ENCODE peak calls at places on chromosomes 6 and 20, in seven cellular contexts. S is NCI-H510A; L is T-helper 9 cell; N is EH; A is Daoy; U is breast epithelium; H is activated T-helper 9 cell treated with anti-CD3 and anti-CD28 coated beads, Interleukin-2, amount 50 U/mL, for 16 hours. T is an unnamed sample.

GRCh38 chr6:124203812-124204167 is 400.1 kb downstream of the NKAIN2 start:
- DNase-seq in U (no peak), S (no peak), L (no peak), N (no peak), H (no peak), A (no peak), T (no peak)

GRCh38 chr6:137197684-137198645 is 21.2 kb downstream of the IFNGR1 start:
- DNase-seq in L (no peak), S (no peak), N (no peak), U (no peak), A (no peak), H (no peak), T (no peak)

GRCh38 chr20:31549513-31549880 is 35.3 kb downstream of the HM13 start:
- DNase-seq in A (no peak), H (no peak), L (no peak), S (no peak), N (no peak), U (no peak), T (no peak)

GRCh38 chr6:129696028-129696418 is 14.0 kb downstream of the ARHGAP18 start:
- DNase-seq in N (no peak), A (no peak), L (no peak), H (no peak), S (no peak), U (no peak), T (no peak)

GRCh38 chr20:29878777-29879442 is 1378.6 kb upstream of the DEFB115 start:
- DNase-seq in A (peak; percentile 21), L (no peak), H (no peak), N (no peak), S (no peak), U (no peak), T (peak; percentile 58)

GRCh38 chr20:39909447-39909846 is 779.6 kb downstream of the MAFB start:
- DNase-seq in S (no peak), L (no peak), A (no peak), N (no peak), H (no peak), U (no peak), T (no peak)

GRCh38 chr6:134166529-134167221 is 114.3 kb upstream of the SLC2A12 start:
- DNase-seq in L (no peak), N (peak; percentile 15), U (no peak), S (no peak), H (no peak), A (no peak), T (no peak)

GRCh38 chr6:9516207-9516606 is 898.7 kb downstream of the TFAP2A start:
- DNase-seq in A (peak; percentile 93), S (no peak), L (no peak), H (no peak), U (no peak), N (peak; percentile 91), T (no peak)

GRCh38 chr6:41974281-41974825 is 32.7 kb upstream of the CCND3 start:
- DNase-seq in S (no peak), H (no peak), A (no peak), L (no peak), U (no peak), N (no peak), T (no peak)

GRCh38 chr20:43755851-43756250 is 29.0 kb upstream of the GTSF1L start:
- DNase-seq in L (no peak), N (peak; percentile 95), U (no peak), H (no peak), S (no peak), A (no peak), T (no peak)

GRCh38 chr6:21712213-21712612 is 118.7 kb downstream of the SOX4 start:
- DNase-seq in L (no peak), A (no peak), N (no peak), H (no peak), S (no peak), U (no peak), T (no peak)

GRCh38 chr6:157135691-157136090 is 187.6 kb downstream of the TMEM242 start:
- DNase-seq in H (no peak), L (no peak), U (no peak), N (peak; percentile 72), A (no peak), S (no peak), T (no peak)

GRCh38 chr6:128276311-128276710 is 244.1 kb downstream of the PTPRK start:
- DNase-seq in N (peak; percentile 9), S (no peak), L (no peak), H (no peak), A (no peak), U (no peak), T (no peak)

GRCh38 chr20:50877232-50877631 is 54.0 kb downstream of the ADNP start:
- DNase-seq in U (no peak), L (no peak), H (no peak), A (no peak), S (no peak), N (no peak), T (no peak)

GRCh38 chr20:17570347-17571152 is 675 bp downstream of the DSTN start:
- DNase-seq in U (peak; percentile 46), N (peak; percentile 66), S (peak; percentile 22), A (peak; percentile 51), H (peak; percentile 9), L (peak; percentile 17), T (peak; percentile 64)

GRCh38 chr6:167565884-167566491 is 241.1 kb downstream of the TTLL2 start:
- DNase-seq in U (peak; percentile 16), N (no peak), S (no peak), H (no peak), A (no peak), L (no peak), T (peak; percentile 46)

GRCh38 chr6:24824142-24824755 is 25.5 kb upstream of the ARMH2 start:
- DNase-seq in N (no peak), A (no peak), H (no peak), U (no peak), L (no peak), S (no peak), T (no peak)

GRCh38 chr6:34235605-34236422 is 859 bp upstream of the HMGA1 start:
- DNase-seq in N (peak; percentile 89), U (no peak), H (peak; percentile 55), L (peak; percentile 61), S (peak; percentile 71), A (no peak), T (peak; percentile 76)

GRCh38 chr6:144586986-144587385 is 301.9 kb downstream of the UTRN start:
- DNase-seq in N (no peak), A (no peak), U (no peak), H (no peak), L (no peak), S (no peak), T (no peak)

GRCh38 chr6:128763599-128764300 is 119.2 kb upstream of the LAMA2 start:
- DNase-seq in L (no peak), A (no peak), S (no peak), N (no peak), U (no peak), H (no peak), T (no peak)

GRCh38 chr6:87922947-87923330 is 124.7 kb upstream of the SPACA1 start:
- DNase-seq in H (no peak), U (no peak), L (no peak), N (no peak), A (no peak), S (peak; percentile 43), T (no peak)

GRCh38 chr6:28866342-28867077 is 57.3 kb downstream of the TRIM27 start:
- DNase-seq in L (peak; percentile 60), N (peak; percentile 56), U (peak; percentile 39), S (no peak), A (peak; percentile 81), H (peak; percentile 67), T (peak; percentile 76)

GRCh38 chr20:11352041-11352440 is 565.7 kb upstream of the BTBD3 start:
- DNase-seq in A (no peak), U (no peak), L (no peak), S (no peak), H (no peak), N (peak; percentile 50), T (no peak)

GRCh38 chr6:125674230-125674629 is 75.2 kb upstream of the HEY2 start:
- DNase-seq in U (no peak), H (no peak), S (no peak), A (no peak), N (no peak), L (no peak), T (no peak)

GRCh38 chr6:166910601-166911000 is 45.7 kb downstream of the RNASET2 start:
- DNase-seq in S (no peak), A (no peak), N (no peak), L (no peak), H (no peak), U (no peak), T (no peak)

GRCh38 chr20:45404438-45404837 is 3.7 kb upstream of the DBNDD2 start:
- DNase-seq in L (no peak), H (no peak), U (no peak), S (no peak), A (no peak), N (no peak), T (no peak)

GRCh38 chr6:113381957-113382356 is 475.2 kb upstream of the MARCKS start:
- DNase-seq in S (no peak), N (peak; percentile 76), U (peak; percentile 35), H (no peak), A (peak; percentile 54), L (no peak), T (peak; percentile 56)

GRCh38 chr6:100126682-100127484 is 132.9 kb upstream of the MCHR2 start:
- DNase-seq in L (no peak), N (peak; percentile 24), A (no peak), H (no peak), U (no peak), S (no peak), T (no peak)

GRCh38 chr6:158818008-158818579 is 1.1 kb downstream of the EZR start:
- DNase-seq in A (peak; percentile 94), N (peak; percentile 81), U (peak; percentile 67), S (peak; percentile 48), L (peak; percentile 80), H (peak; percentile 79), T (peak; percentile 84)

GRCh38 chr6:53686541-53686940 is 21.0 kb upstream of the KLHL31 start:
- DNase-seq in L (no peak), A (no peak), H (no peak), U (no peak), N (no peak), S (no peak), T (no peak)

GRCh38 chr6:21874372-21874771 is 280.8 kb downstream of the SOX4 start:
- DNase-seq in H (no peak), L (no peak), A (no peak), N (no peak), S (no peak), U (no peak), T (no peak)

GRCh38 chr6:135423649-135424128 is 73.9 kb downstream of the AHI1 start:
- DNase-seq in U (no peak), A (peak; percentile 8), L (no peak), S (no peak), N (peak; percentile 56), H (no peak), T (no peak)

GRCh38 chr20:50980071-50980681 is 21.6 kb downstream of the MOCS3 start:
- DNase-seq in L (no peak), A (peak; percentile 92), U (no peak), S (no peak), H (no peak), N (peak; percentile 99), T (no peak)